ENCODE peak calls at places on chromosomes 2 and 18, in six cellular contexts. N, V, R, O, F and K are unnamed samples.

GRCh38 chr18:30094556-30094955 is 948.0 kb downstream of the DSC3 start:
- DNase-seq in N (peak; percentile 56), V (peak; percentile 37), R (no peak), O (no peak), F (no peak), K (no peak)

GRCh38 chr2:149050188-149050587 is 11.7 kb downstream of the LYPD6B start:
- DNase-seq in N (no peak), V (peak; percentile 56), R (no peak), O (no peak), F (no peak), K (no peak)

GRCh38 chr2:203453858-203454451 is 81.1 kb downstream of the RAPH1 start:
- DNase-seq in N (peak; percentile 67), V (peak; percentile 80), R (peak; percentile 77), O (no peak), F (no peak), K (peak; percentile 30)

GRCh38 chr18:4870177-4870773 is 326.8 kb downstream of the AKAIN1 start:
- DNase-seq in N (no peak), V (no peak), R (no peak), O (no peak), F (no peak), K (no peak)

GRCh38 chr2:197181491-197181890 is 129.1 kb downstream of the ANKRD44 start:
- DNase-seq in N (no peak), V (no peak), R (no peak), O (no peak), F (no peak), K (no peak)

GRCh38 chr2:94956797-94957391 is 68.6 kb upstream of the MAL start:
- DNase-seq in N (peak; percentile 70), V (peak; percentile 44), R (peak; percentile 37), O (no peak), F (no peak), K (no peak)

GRCh38 chr2:73307720-73308119 is 14.4 kb upstream of the EGR4 start:
- DNase-seq in N (no peak), V (no peak), R (peak; percentile 41), O (no peak), F (no peak), K (no peak)

GRCh38 chr2:62010632-62011276 is 105.3 kb downstream of the COMMD1 start:
- DNase-seq in N (no peak), V (no peak), R (no peak), O (no peak), F (no peak), K (no peak)

GRCh38 chr18:23210526-23210925 is 75.2 kb downstream of the CABLES1 start:
- DNase-seq in N (no peak), V (no peak), R (no peak), O (no peak), F (no peak), K (no peak)

GRCh38 chr2:138780451-138780880 is 276 bp upstream of the NXPH2 start:
- DNase-seq in N (no peak), V (peak; percentile 5), R (no peak), O (no peak), F (no peak), K (no peak)